ENCODE peak calls at places on chromosomes 2 and 18, in four cellular contexts. F is HEK293T, C is HepG2, S is K562. Z is an unnamed sample.
A peak's percentile ranks its signal among the peaks of the same experiment; 100 is the strongest.

GRCh38 chr18:76667603-76668002 is 154.8 kb upstream of the ZNF236 start:
- DNase-seq in F (no peak), C (no peak), S (no peak), Z (no peak)

GRCh38 chr2:232528746-232529445 is 2.9 kb downstream of the CHRND start:
- DNase-seq in F (no peak), C (no peak), S (no peak), Z (no peak)

GRCh38 chr2:226185613-226186211 is 613.9 kb downstream of the IRS1 start:
- DNase-seq in F (no peak), C (no peak), S (no peak), Z (no peak)

GRCh38 chr2:234048049-234048448 is 2.5 kb upstream of the SPP2 start:
- DNase-seq in F (no peak), C (no peak), S (no peak), Z (no peak)

GRCh38 chr2:234044157-234044556 is 6.3 kb upstream of the SPP2 start:
- DNase-seq in F (no peak), C (no peak), S (no peak), Z (no peak)

GRCh38 chr18:43271593-43272432 is 5.5 kb downstream of the SYT4 start:
- DNase-seq in F (peak; percentile 6), C (peak; percentile 35), S (peak; percentile 23), Z (no peak)

GRCh38 chr2:9847140-9847539 is 3.9 kb downstream of the TAF1B start:
- DNase-seq in F (no peak), C (no peak), S (no peak), Z (no peak)

GRCh38 chr2:162524192-162524591 is 180.3 kb downstream of the GCA start:
- DNase-seq in F (no peak), C (peak; percentile 45), S (no peak), Z (no peak)

GRCh38 chr2:238240761-238241711 is 1.2 kb upstream of the HES6 start:
- DNase-seq in F (peak; percentile 60), C (no peak), S (peak; percentile 55), Z (no peak)

GRCh38 chr18:8812631-8813030 is 107.3 kb downstream of the MTCL1 start:
- DNase-seq in F (no peak), C (no peak), S (no peak), Z (no peak)

GRCh38 chr18:10530852-10531251 is 5.0 kb downstream of the NAPG start:
- DNase-seq in F (no peak), C (no peak), S (peak; percentile 30), Z (no peak)

GRCh38 chr2:113376935-113377445 is 60.5 kb upstream of the ZNG1B start:
- DNase-seq in F (no peak), C (no peak), S (no peak), Z (peak; percentile 34)

GRCh38 chr2:223262946-223263345 is 211.0 kb downstream of the KCNE4 start:
- DNase-seq in F (no peak), C (no peak), S (no peak), Z (no peak)

GRCh38 chr18:6938003-6938402 is 179.6 kb downstream of the LAMA1 start:
- DNase-seq in F (no peak), C (no peak), S (no peak), Z (no peak)

GRCh38 chr2:8677646-8678592 is 3.9 kb upstream of the ID2 start:
- DNase-seq in F (peak; percentile 49), C (peak; percentile 76), S (peak; percentile 52), Z (no peak)

GRCh38 chr2:120761164-120761861 is 25.6 kb downstream of the GLI2 start:
- DNase-seq in F (no peak), C (no peak), S (no peak), Z (no peak)

GRCh38 chr2:84969511-84970265 is 1.3 kb upstream of the KCMF1 start:
- DNase-seq in F (no peak), C (no peak), S (no peak), Z (no peak)

DNA sequence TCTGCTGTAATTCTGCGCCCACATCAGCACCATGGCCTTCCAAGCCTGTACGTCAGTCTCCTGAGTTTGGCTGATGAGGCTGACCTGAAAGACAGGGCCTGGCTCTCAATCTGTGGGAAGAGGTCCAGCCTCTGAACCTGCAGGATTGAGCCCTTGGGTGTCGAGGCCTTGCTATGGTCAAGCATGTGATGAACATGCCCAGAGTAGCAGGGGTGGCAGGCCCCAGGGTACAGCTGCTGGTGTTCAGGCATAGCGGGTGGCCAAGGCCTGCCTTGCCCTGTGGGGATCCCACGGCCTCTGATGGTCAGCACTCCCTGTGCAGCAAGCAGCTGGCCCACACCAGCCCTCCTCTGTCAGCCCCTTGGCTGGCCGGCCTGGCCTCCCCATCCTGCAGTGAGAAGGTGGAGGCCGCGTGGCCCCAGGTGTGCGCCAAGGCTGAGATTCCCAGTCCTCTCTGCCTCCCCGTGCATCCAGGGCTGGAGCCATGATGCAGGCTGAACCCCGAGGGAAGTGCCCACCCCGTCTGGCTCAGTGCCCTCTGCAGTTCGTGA is 298.4 kb downstream of the NDUFA10 start:
- DNase-seq in F (no peak), C (no peak), S (no peak), Z (no peak)
- TF ChIP-seq TARDBP in F (no peak), C (no peak), S (no peak), Z (no peak)

GRCh38 chr18:12606592-12607315 is 51.2 kb downstream of the SPIRE1 start:
- DNase-seq in F (no peak), C (peak; percentile 38), S (no peak), Z (no peak)
- TF ChIP-seq TARDBP in F (no peak), C (no peak), S (no peak), Z (no peak)

GRCh38 chr2:132984731-132985130 is 314.7 kb upstream of the LYPD1 start:
- DNase-seq in F (no peak), C (no peak), S (no peak), Z (no peak)
- TF ChIP-seq TARDBP in F (no peak), C (no peak), S (no peak), Z (no peak)

DNA sequence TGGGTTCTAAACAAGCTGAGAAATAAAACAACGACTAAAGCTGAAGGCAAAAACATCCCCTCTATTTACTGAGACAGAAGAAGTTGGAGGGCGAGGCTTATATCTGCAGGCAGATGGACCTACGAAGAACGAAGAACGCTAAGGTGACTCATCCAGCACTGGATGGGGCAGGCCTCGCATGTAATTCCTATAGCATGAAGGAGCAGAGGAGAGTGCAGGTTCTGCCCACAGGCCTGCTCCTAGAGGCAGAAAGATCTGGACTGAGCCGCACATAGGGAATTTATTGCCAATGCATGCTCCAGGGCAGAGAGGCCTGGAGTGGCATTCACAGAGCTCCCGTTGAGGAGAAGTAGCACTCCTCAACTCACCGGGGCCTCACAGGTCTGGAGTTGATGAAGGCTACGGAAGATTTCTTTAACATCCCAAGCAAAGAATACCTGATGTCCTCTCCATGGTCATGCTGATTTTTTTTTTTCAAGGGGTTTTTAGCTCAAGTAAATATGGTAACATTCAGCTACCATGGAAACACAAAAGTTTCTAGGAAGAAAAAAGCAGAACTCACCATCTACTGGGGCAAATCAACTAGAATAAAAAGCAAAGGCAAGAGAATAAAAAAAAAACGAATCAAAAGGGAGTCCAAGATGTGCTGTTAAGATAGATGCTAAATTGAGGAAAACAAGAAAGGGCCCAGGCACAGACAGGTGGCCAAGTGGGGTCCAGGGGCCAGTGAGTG is 10.4 kb upstream of the METTL21A start:
- DNase-seq in F (no peak), C (no peak), S (no peak), Z (no peak)
- TF ChIP-seq TARDBP in F (no peak), C (no peak), S (no peak), Z (no peak)

GRCh38 chr18:79617521-79618500 is 61.8 kb upstream of the CTDP1 start:
- DNase-seq in F (no peak), C (no peak), S (no peak), Z (no peak)
- TF ChIP-seq TARDBP in F (no peak), C (no peak), S (no peak), Z (no peak)

DNA sequence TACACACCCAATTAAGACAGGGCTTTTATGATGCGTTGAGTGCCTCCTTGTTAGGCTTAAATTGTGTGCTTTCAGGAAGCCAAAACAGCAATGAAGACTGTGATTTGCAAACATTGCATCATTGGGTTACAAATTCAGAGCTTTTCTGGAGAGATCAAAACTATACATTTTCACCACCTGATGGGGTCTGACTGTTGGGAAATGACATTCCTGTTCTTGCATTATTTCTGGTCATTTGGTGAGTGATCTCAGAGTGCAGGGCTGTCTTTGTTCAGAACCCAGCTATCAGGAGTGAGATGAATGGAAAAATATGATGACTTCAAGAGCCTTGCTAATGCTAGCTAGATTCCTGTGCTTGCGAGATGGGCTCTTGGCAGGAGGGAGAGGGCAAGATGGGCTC is 39.1 kb downstream of the SH3RF3 start:
- DNase-seq in F (no peak), C (no peak), S (no peak), Z (no peak)
- TF ChIP-seq TARDBP in F (no peak), C (no peak), S (no peak), Z (no peak)

GRCh38 chr2:174342600-174343342 is 8.0 kb downstream of the SP9 start:
- DNase-seq in F (no peak), C (no peak), S (no peak), Z (no peak)
- TF ChIP-seq TARDBP in F (no peak), C (no peak), S (no peak), Z (no peak)

GRCh38 chr2:101467306-101467705 is 7.6 kb downstream of the RFX8 start:
- DNase-seq in F (no peak), C (no peak), S (no peak), Z (no peak)
- TF ChIP-seq TARDBP in F (no peak), C (no peak), S (no peak), Z (no peak)

DNA sequence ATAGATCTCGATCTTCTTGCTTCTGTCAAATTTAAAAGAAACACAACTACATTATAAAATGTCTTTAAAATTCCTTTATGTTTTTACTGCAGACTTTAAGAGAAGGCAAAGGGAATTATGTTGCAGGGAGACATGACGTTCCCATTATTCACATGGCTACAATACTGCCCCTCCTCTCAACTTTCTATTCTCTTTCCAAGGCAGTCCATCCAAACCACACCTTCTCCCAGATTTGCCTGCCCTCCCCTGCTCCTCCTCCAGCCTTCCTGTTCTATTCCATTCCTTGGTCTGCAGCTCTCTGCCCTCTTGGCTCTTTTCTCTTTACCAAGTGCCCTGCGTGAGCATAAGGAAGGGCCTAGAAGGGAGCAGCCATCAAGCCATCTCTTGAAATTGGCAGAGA is 61.3 kb downstream of the NABP1 start:
- DNase-seq in F (no peak), C (no peak), S (no peak), Z (no peak)
- TF ChIP-seq TARDBP in F (no peak), C (no peak), S (no peak), Z (no peak)

GRCh38 chr2:217049376-217049775 is 189.5 kb upstream of the TNP1 start:
- DNase-seq in F (no peak), C (no peak), S (no peak), Z (no peak)
- TF ChIP-seq TARDBP in F (no peak), C (no peak), S (no peak), Z (no peak)